ENCODE peak calls at places on chromosomes 16 and 17, in nine cellular contexts. V, D, O, S, I, R, J, W and L are unnamed samples.

GRCh38 chr17:66272699-66273390 is 29.6 kb upstream of the PRKCA start:
- DNase-seq in V (no peak), D (no peak), O (peak), S (no peak), I (no peak), R (no peak), J (no peak), W (no peak), L (no peak)

GRCh38 chr16:77111057-77111456 is 79.9 kb upstream of the MON1B start:
- DNase-seq in V (no peak), D (no peak), O (no peak), S (no peak), I (no peak), R (no peak), J (no peak), W (no peak), L (no peak)

GRCh38 chr17:8408371-8408770 is 10.7 kb upstream of the RNF222 start:
- DNase-seq in V (no peak), D (no peak), O (no peak), S (no peak), I (peak), R (peak), J (no peak), W (no peak), L (no peak)

GRCh38 chr16:8173111-8173644 is 417.1 kb downstream of the TMEM114 start:
- DNase-seq in V (peak), D (peak), O (peak), S (peak), I (peak), R (peak), J (peak), W (peak), L (peak)

GRCh38 chr17:78717431-78717980 is 64.6 kb downstream of the CYTH1 start:
- DNase-seq in V (peak), D (no peak), O (peak), S (no peak), I (no peak), R (peak), J (no peak), W (no peak), L (no peak)

GRCh38 chr16:6446370-6446769 is 886.3 kb upstream of the RBFOX1 start:
- DNase-seq in V (no peak), D (no peak), O (no peak), S (no peak), I (no peak), R (no peak), J (no peak), W (no peak), L (no peak)

GRCh38 chr16:49857423-49858181 is 1.7 kb upstream of the ZNF423 start:
- DNase-seq in V (peak), D (peak), O (peak), S (peak), I (peak), R (peak), J (peak), W (no peak), L (peak)

GRCh38 chr17:2050246-2050866 is 4.5 kb upstream of the HIC1 start:
- DNase-seq in V (no peak), D (peak), O (peak), S (peak), I (no peak), R (peak), J (no peak), W (no peak), L (peak)

GRCh38 chr16:68466174-68466573 is 17.9 kb upstream of the SMPD3 start:
- DNase-seq in V (peak), D (no peak), O (no peak), S (no peak), I (no peak), R (no peak), J (no peak), W (no peak), L (no peak)

GRCh38 chr16:3884398-3884797 is 3.9 kb upstream of the CREBBP start:
- DNase-seq in V (no peak), D (no peak), O (no peak), S (no peak), I (no peak), R (no peak), J (no peak), W (no peak), L (no peak)

GRCh38 chr16:2713523-2713922 is 6.5 kb downstream of the PRSS27 start:
- DNase-seq in V (no peak), D (no peak), O (no peak), S (no peak), I (no peak), R (no peak), J (no peak), W (no peak), L (no peak)